ENCODE peak calls at places on chromosomes 12 and 14, in six cellular contexts. One of them, this sample, is unnamed.

GRCh38 chr12:39443704-39444234 is 849 bp upstream of the KIF21A start:
- DNase-seq in mesenchymal stem cell: peak
- DNase-seq in neuronal stem cell: peak
- DNase-seq in trophoblast cell: no peak
- DNase-seq in IMR-90: no peak
- DNase-seq in H1: no peak
- DNase-seq in this sample: no peak

GRCh38 chr14:65962952-65963351 is 523.2 kb upstream of the CCDC196 start:
- DNase-seq in trophoblast cell: no peak
- DNase-seq in mesenchymal stem cell: no peak
- DNase-seq in neuronal stem cell: no peak
- DNase-seq in H1: no peak
- DNase-seq in IMR-90: no peak
- DNase-seq in this sample: no peak

GRCh38 chr12:6423267-6424007 is 21.3 kb upstream of the CD27 start:
- DNase-seq in neuronal stem cell: peak
- DNase-seq in trophoblast cell: peak
- DNase-seq in IMR-90: peak
- DNase-seq in H1: peak
- DNase-seq in mesenchymal stem cell: peak
- DNase-seq in this sample: peak

GRCh38 chr12:77947326-77947725 is 116.6 kb downstream of the NAV3 start:
- DNase-seq in IMR-90: peak
- DNase-seq in H1: no peak
- DNase-seq in neuronal stem cell: no peak
- DNase-seq in trophoblast cell: no peak
- DNase-seq in mesenchymal stem cell: peak
- DNase-seq in this sample: no peak

GRCh38 chr14:64758025-64758521 is 53.8 kb downstream of the PLEKHG3 start:
- DNase-seq in IMR-90: peak
- DNase-seq in neuronal stem cell: no peak
- DNase-seq in mesenchymal stem cell: peak
- DNase-seq in trophoblast cell: peak
- DNase-seq in H1: no peak
- DNase-seq in this sample: no peak

GRCh38 chr12:65306603-65307501 is 28.4 kb downstream of the MSRB3 start:
- DNase-seq in mesenchymal stem cell: peak
- DNase-seq in H1: no peak
- DNase-seq in trophoblast cell: peak
- DNase-seq in neuronal stem cell: no peak
- DNase-seq in IMR-90: peak
- DNase-seq in this sample: peak

GRCh38 chr12:26044007-26044394 is 80.8 kb downstream of the BHLHE41 start:
- DNase-seq in trophoblast cell: no peak
- DNase-seq in mesenchymal stem cell: no peak
- DNase-seq in neuronal stem cell: no peak
- DNase-seq in IMR-90: peak
- DNase-seq in H1: no peak
- DNase-seq in this sample: no peak

GRCh38 chr14:44316647-44317432 is 190.2 kb downstream of the FSCB start:
- DNase-seq in IMR-90: peak
- DNase-seq in H1: no peak
- DNase-seq in neuronal stem cell: no peak
- DNase-seq in trophoblast cell: peak
- DNase-seq in mesenchymal stem cell: peak
- DNase-seq in this sample: no peak

GRCh38 chr14:95538801-95539509 is 4.1 kb downstream of the GLRX5 start:
- DNase-seq in neuronal stem cell: no peak
- DNase-seq in H1: no peak
- DNase-seq in IMR-90: no peak
- DNase-seq in mesenchymal stem cell: no peak
- DNase-seq in trophoblast cell: no peak
- DNase-seq in this sample: no peak

GRCh38 chr12:58959639-58960300 is 39.5 kb upstream of the LRIG3 start:
- DNase-seq in neuronal stem cell: no peak
- DNase-seq in mesenchymal stem cell: peak
- DNase-seq in trophoblast cell: no peak
- DNase-seq in H1: no peak
- DNase-seq in IMR-90: peak
- DNase-seq in this sample: no peak

GRCh38 chr14:31360919-31361662 is 59.3 kb downstream of the HEATR5A start:
- DNase-seq in IMR-90: peak
- DNase-seq in mesenchymal stem cell: peak
- DNase-seq in neuronal stem cell: no peak
- DNase-seq in trophoblast cell: peak
- DNase-seq in H1: no peak
- DNase-seq in this sample: no peak

GRCh38 chr14:53273671-53274072 is 120.5 kb upstream of the DDHD1 start:
- DNase-seq in mesenchymal stem cell: no peak
- DNase-seq in IMR-90: peak
- DNase-seq in neuronal stem cell: no peak
- DNase-seq in trophoblast cell: no peak
- DNase-seq in H1: no peak
- DNase-seq in this sample: no peak

GRCh38 chr12:9244894-9245293 is 36.7 kb upstream of the PZP start:
- DNase-seq in H1: no peak
- DNase-seq in mesenchymal stem cell: no peak
- DNase-seq in neuronal stem cell: no peak
- DNase-seq in trophoblast cell: no peak
- DNase-seq in IMR-90: no peak
- DNase-seq in this sample: no peak

GRCh38 chr14:106417224-106418049 is 891.1 kb downstream of the TMEM121 start:
- DNase-seq in neuronal stem cell: no peak
- DNase-seq in H1: peak
- DNase-seq in trophoblast cell: peak
- DNase-seq in IMR-90: no peak
- DNase-seq in mesenchymal stem cell: no peak
- DNase-seq in this sample: peak

GRCh38 chr12:47481041-47481440 is 224.8 kb downstream of the RPAP3 start:
- DNase-seq in neuronal stem cell: no peak
- DNase-seq in trophoblast cell: no peak
- DNase-seq in mesenchymal stem cell: no peak
- DNase-seq in H1: no peak
- DNase-seq in IMR-90: no peak
- DNase-seq in this sample: no peak

GRCh38 chr14:103070971-103071542 is 13.0 kb upstream of the LBHD2 start:
- DNase-seq in IMR-90: no peak
- DNase-seq in neuronal stem cell: no peak
- DNase-seq in trophoblast cell: peak
- DNase-seq in H1: no peak
- DNase-seq in mesenchymal stem cell: no peak
- DNase-seq in this sample: no peak

GRCh38 chr14:74976264-74977113 is 21.1 kb upstream of the PGF start:
- DNase-seq in neuronal stem cell: no peak
- DNase-seq in mesenchymal stem cell: no peak
- DNase-seq in H1: no peak
- DNase-seq in trophoblast cell: no peak
- DNase-seq in IMR-90: no peak
- DNase-seq in this sample: peak

GRCh38 chr14:91377700-91378652 is 39.6 kb downstream of the CCDC88C start:
- DNase-seq in trophoblast cell: no peak
- DNase-seq in IMR-90: no peak
- DNase-seq in H1: no peak
- DNase-seq in mesenchymal stem cell: no peak
- DNase-seq in neuronal stem cell: no peak
- DNase-seq in this sample: no peak

GRCh38 chr14:61218765-61219164 is 62.4 kb downstream of the TMEM30B start:
- DNase-seq in trophoblast cell: no peak
- DNase-seq in neuronal stem cell: no peak
- DNase-seq in IMR-90: no peak
- DNase-seq in H1: no peak
- DNase-seq in mesenchymal stem cell: no peak
- DNase-seq in this sample: no peak

GRCh38 chr12:19021646-19022045 is 107.9 kb upstream of the PLEKHA5 start:
- DNase-seq in trophoblast cell: no peak
- DNase-seq in neuronal stem cell: no peak
- DNase-seq in mesenchymal stem cell: peak
- DNase-seq in H1: no peak
- DNase-seq in IMR-90: peak
- DNase-seq in this sample: no peak

GRCh38 chr14:100406505-100407131 is 83.5 kb downstream of the SLC25A47 start:
- DNase-seq in mesenchymal stem cell: peak
- DNase-seq in neuronal stem cell: no peak
- DNase-seq in trophoblast cell: no peak
- DNase-seq in H1: no peak
- DNase-seq in IMR-90: peak
- DNase-seq in this sample: no peak

GRCh38 chr14:30525833-30526232 is 33.1 kb upstream of the G2E3 start:
- DNase-seq in mesenchymal stem cell: peak
- DNase-seq in neuronal stem cell: no peak
- DNase-seq in H1: no peak
- DNase-seq in trophoblast cell: peak
- DNase-seq in IMR-90: peak
- DNase-seq in this sample: no peak

GRCh38 chr12:49912846-49913245 is 9.1 kb upstream of the FAIM2 start:
- DNase-seq in H1: no peak
- DNase-seq in neuronal stem cell: no peak
- DNase-seq in IMR-90: no peak
- DNase-seq in trophoblast cell: no peak
- DNase-seq in mesenchymal stem cell: no peak
- DNase-seq in this sample: peak
- H3K14ac ChIP-seq in H1: no peak
- H3K14ac ChIP-seq in neuronal stem cell: no peak
- H3K14ac ChIP-seq in IMR-90: no peak
- H3K14ac ChIP-seq in trophoblast cell: no peak
- H3K14ac ChIP-seq in mesenchymal stem cell: no peak
- H3K14ac ChIP-seq in this sample: no peak

GRCh38 chr14:105059035-105059916 is 6.0 kb downstream of the GPR132 start:
- DNase-seq in H1: no peak
- DNase-seq in IMR-90: no peak
- DNase-seq in mesenchymal stem cell: no peak
- DNase-seq in neuronal stem cell: no peak
- DNase-seq in trophoblast cell: peak
- DNase-seq in this sample: peak

GRCh38 chr14:105056303-105056831 is 8.9 kb downstream of the GPR132 start:
- DNase-seq in H1: no peak
- DNase-seq in mesenchymal stem cell: no peak
- DNase-seq in IMR-90: no peak
- DNase-seq in trophoblast cell: no peak
- DNase-seq in neuronal stem cell: no peak
- DNase-seq in this sample: peak

GRCh38 chr14:105059917-105060565 is 5.2 kb downstream of the GPR132 start:
- DNase-seq in neuronal stem cell: no peak
- DNase-seq in mesenchymal stem cell: no peak
- DNase-seq in H1: no peak
- DNase-seq in IMR-90: no peak
- DNase-seq in trophoblast cell: no peak
- DNase-seq in this sample: no peak

GRCh38 chr14:105060751-105061427 is 4.3 kb downstream of the GPR132 start:
- DNase-seq in mesenchymal stem cell: no peak
- DNase-seq in IMR-90: no peak
- DNase-seq in trophoblast cell: no peak
- DNase-seq in neuronal stem cell: no peak
- DNase-seq in H1: no peak
- DNase-seq in this sample: peak

DNA sequence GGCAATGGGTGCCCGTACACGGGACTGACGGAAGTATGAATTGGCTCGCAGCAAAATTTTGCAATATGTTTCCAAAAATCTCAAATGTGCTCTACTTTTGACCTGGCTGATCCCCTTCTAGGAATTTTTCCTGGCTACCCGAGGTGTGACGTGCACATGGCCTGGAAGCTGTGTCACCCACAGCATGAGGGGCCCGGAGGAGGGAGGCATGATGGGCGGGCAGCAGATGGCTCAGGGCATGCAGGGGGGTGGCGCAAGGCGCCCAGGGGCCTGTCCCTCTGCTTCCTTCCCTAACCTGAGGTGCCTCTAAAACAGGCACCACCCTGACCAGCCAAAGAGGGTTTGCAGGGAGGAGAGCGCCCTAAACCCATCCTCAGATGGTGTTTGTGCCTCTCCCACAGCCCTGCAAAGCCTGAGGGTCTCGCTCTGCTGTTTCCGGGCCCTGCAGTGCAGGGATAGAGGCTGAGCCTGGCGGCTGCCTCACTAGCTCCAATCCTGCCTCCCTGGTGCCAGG is 6.7 kb downstream of the GPR132 start:
- DNase-seq in H1: no peak
- DNase-seq in trophoblast cell: peak
- DNase-seq in neuronal stem cell: no peak
- DNase-seq in IMR-90: no peak
- DNase-seq in mesenchymal stem cell: no peak
- DNase-seq in this sample: peak
- H3K14ac ChIP-seq in H1: no peak
- H3K14ac ChIP-seq in trophoblast cell: no peak
- H3K14ac ChIP-seq in neuronal stem cell: no peak
- H3K14ac ChIP-seq in IMR-90: no peak
- H3K14ac ChIP-seq in mesenchymal stem cell: no peak
- H3K14ac ChIP-seq in this sample: peak

GRCh38 chr12:99389751-99390150 is 257.8 kb upstream of the GARIN6 start:
- DNase-seq in neuronal stem cell: no peak
- DNase-seq in IMR-90: no peak
- DNase-seq in H1: no peak
- DNase-seq in mesenchymal stem cell: no peak
- DNase-seq in trophoblast cell: no peak
- DNase-seq in this sample: no peak

GRCh38 chr12:99386907-99387306 is 260.6 kb upstream of the GARIN6 start:
- DNase-seq in H1: no peak
- DNase-seq in trophoblast cell: no peak
- DNase-seq in mesenchymal stem cell: no peak
- DNase-seq in neuronal stem cell: no peak
- DNase-seq in IMR-90: peak
- DNase-seq in this sample: no peak

GRCh38 chr12:99383258-99383657 is 264.3 kb upstream of the GARIN6 start:
- DNase-seq in H1: no peak
- DNase-seq in neuronal stem cell: no peak
- DNase-seq in mesenchymal stem cell: no peak
- DNase-seq in trophoblast cell: no peak
- DNase-seq in IMR-90: no peak
- DNase-seq in this sample: no peak

GRCh38 chr12:99390707-99391106 is 256.8 kb upstream of the GARIN6 start:
- DNase-seq in H1: peak
- DNase-seq in mesenchymal stem cell: no peak
- DNase-seq in IMR-90: no peak
- DNase-seq in neuronal stem cell: peak
- DNase-seq in trophoblast cell: peak
- DNase-seq in this sample: peak

DNA sequence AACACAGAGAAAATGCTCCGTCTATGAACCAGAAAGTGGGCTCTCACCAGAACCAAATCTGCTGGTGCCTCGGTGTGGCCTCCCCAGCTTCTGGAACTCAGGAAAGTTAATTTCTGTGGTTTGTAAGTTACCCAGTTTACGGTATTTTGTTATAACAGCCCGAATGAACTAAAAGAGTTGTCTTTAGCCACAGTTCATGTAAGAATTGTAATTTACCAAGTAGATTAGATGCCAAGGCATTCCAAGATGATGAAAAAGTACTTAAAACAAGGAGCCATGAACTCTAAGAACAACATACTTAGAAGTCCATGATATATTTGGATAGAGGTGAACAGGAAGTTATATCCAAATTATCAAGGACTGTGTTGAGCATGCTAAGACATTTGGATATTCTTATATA is 259.9 kb upstream of the GARIN6 start:
- DNase-seq in mesenchymal stem cell: no peak
- DNase-seq in neuronal stem cell: no peak
- DNase-seq in IMR-90: no peak
- DNase-seq in trophoblast cell: no peak
- DNase-seq in H1: no peak
- DNase-seq in this sample: no peak
- H3K14ac ChIP-seq in mesenchymal stem cell: no peak
- H3K14ac ChIP-seq in neuronal stem cell: no peak
- H3K14ac ChIP-seq in IMR-90: no peak
- H3K14ac ChIP-seq in trophoblast cell: no peak
- H3K14ac ChIP-seq in H1: no peak
- H3K14ac ChIP-seq in this sample: no peak

GRCh38 chr12:53806689-53807088 is 54.9 kb upstream of the CISTR start:
- DNase-seq in H1: no peak
- DNase-seq in mesenchymal stem cell: peak
- DNase-seq in IMR-90: peak
- DNase-seq in trophoblast cell: no peak
- DNase-seq in neuronal stem cell: no peak
- DNase-seq in this sample: no peak
- H3K14ac ChIP-seq in H1: no peak
- H3K14ac ChIP-seq in mesenchymal stem cell: no peak
- H3K14ac ChIP-seq in IMR-90: no peak
- H3K14ac ChIP-seq in trophoblast cell: no peak
- H3K14ac ChIP-seq in neuronal stem cell: no peak
- H3K14ac ChIP-seq in this sample: no peak